ENCODE peak calls at places on chromosomes 2 and 18, in six cellular contexts. I, Y, X, G, D and L are unnamed samples.

GRCh38 chr18:62069556-62069955 is 117.3 kb downstream of the PIGN start:
- DNase-seq in G (no peak), D (peak; percentile 80), Y (no peak), I (no peak), X (peak; percentile 13), L (no peak)

GRCh38 chr18:57585846-57586242 is 658 bp downstream of the FECH start:
- DNase-seq in D (no peak), I (no peak), G (no peak), X (no peak), Y (peak; percentile 19), L (no peak)

GRCh38 chr2:216574046-216574445 is 59.2 kb upstream of the IGFBP2 start:
- DNase-seq in X (peak; percentile 52), G (no peak), Y (peak; percentile 86), I (no peak), D (peak; percentile 64), L (no peak)

GRCh38 chr18:23585007-23585871 is 1.1 kb downstream of the NPC1 start:
- DNase-seq in X (no peak), Y (peak; percentile 54), D (no peak), I (no peak), G (no peak), L (no peak)

GRCh38 chr2:147051248-147051647 is 793.6 kb upstream of the ACVR2A start:
- DNase-seq in D (peak; percentile 36), X (peak; percentile 21), Y (no peak), I (no peak), G (no peak), L (peak; percentile 6)

GRCh38 chr2:127424598-127425379 is 6.6 kb downstream of the PROC start:
- DNase-seq in I (no peak), Y (no peak), X (no peak), D (no peak), G (no peak), L (no peak)

GRCh38 chr2:155980941-155981561 is 351.5 kb downstream of the NR4A2 start:
- DNase-seq in I (no peak), Y (no peak), D (no peak), X (no peak), G (no peak), L (no peak)

GRCh38 chr2:24739355-24740025 is 53.7 kb downstream of the PTRHD1 start:
- DNase-seq in G (no peak), I (no peak), D (no peak), X (no peak), Y (no peak), L (no peak)

GRCh38 chr2:125837108-125837507 is 818.9 kb upstream of the GYPC start:
- DNase-seq in Y (no peak), D (no peak), G (no peak), I (peak; percentile 97), X (no peak), L (no peak)

GRCh38 chr18:61865466-61866165 is 27.2 kb downstream of the RNF152 start:
- DNase-seq in G (no peak), Y (no peak), D (peak; percentile 46), I (no peak), X (no peak), L (no peak)

GRCh38 chr2:166140922-166141321 is 13.1 kb upstream of the SCN1A start:
- DNase-seq in G (no peak), D (no peak), Y (no peak), X (no peak), I (no peak), L (no peak)

GRCh38 chr18:13800505-13801259 is 23.3 kb upstream of the MC5R start:
- DNase-seq in I (peak; percentile 29), G (no peak), D (peak; percentile 1), Y (peak; percentile 58), X (peak; percentile 4), L (no peak)

GRCh38 chr2:64108842-64109241 is 35.4 kb downstream of the PELI1 start:
- DNase-seq in Y (no peak), D (no peak), G (no peak), I (no peak), X (no peak), L (no peak)

GRCh38 chr2:16137080-16137755 is 196.9 kb downstream of the MYCN start:
- DNase-seq in G (no peak), Y (no peak), X (no peak), I (no peak), D (no peak), L (no peak)

GRCh38 chr2:75655861-75656260 is 9.3 kb downstream of the MRPL19 start:
- DNase-seq in Y (no peak), X (no peak), G (no peak), D (peak; percentile 23), I (no peak), L (no peak)

GRCh38 chr2:3636586-3637310 is 21.3 kb upstream of the ALLC start:
- DNase-seq in Y (no peak), D (no peak), G (no peak), X (no peak), I (no peak), L (no peak)

GRCh38 chr2:10538224-10538894 is 90.2 kb upstream of the ODC1 start:
- DNase-seq in D (peak; percentile 90), I (no peak), G (no peak), Y (no peak), X (no peak), L (peak; percentile 12)

GRCh38 chr2:113117594-113118262 is 9.7 kb upstream of the IL1RN start:
- DNase-seq in I (no peak), G (no peak), D (peak; percentile 92), X (peak; percentile 96), Y (no peak), L (peak; percentile 86)

GRCh38 chr2:191247381-191248057 is 2.3 kb downstream of the MYO1B start:
- DNase-seq in Y (peak; percentile 64), G (no peak), D (peak; percentile 98), I (no peak), X (peak; percentile 79), L (peak; percentile 77)

GRCh38 chr2:41928593-41928992 is 119.2 kb upstream of the PKDCC start:
- DNase-seq in X (peak; percentile 61), D (peak; percentile 88), Y (no peak), I (no peak), G (no peak), L (no peak)

GRCh38 chr2:231160701-231161100 is 35.9 kb upstream of the HTR2B start:
- DNase-seq in I (no peak), Y (no peak), X (no peak), D (no peak), G (no peak), L (no peak)